ENCODE peak calls at places on chromosomes 16 and 17, in four cellular contexts. Y, P, E and C are unnamed samples. For H3K36me3 and H3K9me3, the result is how much of the 10 kb centered on the place peaks cover.

GRCh38 chr16:22291860-22292692 is 5.1 kb upstream of the POLR3E start:
- DNase-seq in Y (no peak), P (no peak), E (no peak), C (no peak)

GRCh38 chr17:34645636-34646035 is 66.3 kb downstream of the TMEM132E start:
- DNase-seq in Y (no peak), P (no peak), E (no peak), C (no peak)

GRCh38 chr16:3113765-3114479 is 1.5 kb downstream of the ZNF205 start:
- DNase-seq in Y (no peak), P (no peak), E (no peak), C (no peak)

GRCh38 chr16:21001262-21001661 is 100.7 kb downstream of the LYRM1 start:
- DNase-seq in Y (no peak), P (no peak), E (no peak), C (no peak)

GRCh38 chr17:15920758-15921239 is 24.1 kb upstream of the ADORA2B start:
- DNase-seq in Y (no peak), P (peak), E (no peak), C (peak)

GRCh38 chr17:80986046-80986445 is 5.6 kb upstream of the CHMP6 start:
- DNase-seq in Y (no peak), P (no peak), E (no peak), C (no peak)

GRCh38 chr16:5228369-5228768 is 130.8 kb upstream of the EEF2KMT start:
- DNase-seq in Y (no peak), P (no peak), E (no peak), C (no peak)

GRCh38 chr16:49620158-49620867 is 235.6 kb downstream of the ZNF423 start:
- DNase-seq in Y (no peak), P (peak), E (peak), C (peak)

GRCh38 chr16:65991149-65991701 is 375.3 kb upstream of the CDH5 start:
- DNase-seq in Y (no peak), P (peak), E (no peak), C (no peak)

GRCh38 chr17:77684803-77685580 is 273.5 kb upstream of the TNRC6C start:
- DNase-seq in Y (no peak), P (peak), E (no peak), C (no peak)

GRCh38 chr17:55705847-55706246 is 16.8 kb downstream of the TMEM100 start:
- DNase-seq in Y (no peak), P (no peak), E (no peak), C (peak)

GRCh38 chr17:57522436-57523005 is 222.6 kb downstream of the CCDC182 start:
- DNase-seq in Y (no peak), P (no peak), E (no peak), C (no peak)

GRCh38 chr16:65306313-65306712 is 184.4 kb upstream of the CDH11 start:
- DNase-seq in Y (no peak), P (no peak), E (no peak), C (no peak)

GRCh38 chr17:81153340-81153803 is 11.9 kb upstream of the PVALEF start:
- DNase-seq in Y (no peak), P (no peak), E (no peak), C (peak)

GRCh38 chr16:20865420-20866126 is 34.6 kb downstream of the DCUN1D3 start:
- DNase-seq in Y (no peak), P (no peak), E (no peak), C (no peak)

GRCh38 chr17:82795615-82796014 is 43.8 kb downstream of the TBCD start:
- DNase-seq in Y (no peak), P (no peak), E (peak), C (no peak)

GRCh38 chr16:89700649-89701424 is 668 bp downstream of the SPATA2L start:
- DNase-seq in Y (peak), P (peak), E (no peak), C (peak)

GRCh38 chr17:74037320-74037719 is 166.2 kb upstream of the RPL38 start:
- DNase-seq in Y (no peak), P (no peak), E (no peak), C (no peak)

GRCh38 chr17:47801906-47802305 is 19.7 kb downstream of the OSBPL7 start:
- DNase-seq in Y (no peak), P (no peak), E (no peak), C (no peak)

GRCh38 chr17:46732754-46733398 is 85.6 kb downstream of the WNT3 start:
- DNase-seq in Y (no peak), P (no peak), E (no peak), C (no peak)

GRCh38 chr17:1203111-1203966 is 23.6 kb upstream of the ABR start:
- DNase-seq in Y (peak), P (peak), E (peak), C (peak)

GRCh38 chr17:57407287-57408063 is 151.2 kb downstream of the MSI2 start:
- DNase-seq in Y (no peak), P (no peak), E (no peak), C (no peak)

GRCh38 chr16:52450241-52450640 is 96.7 kb downstream of the TOX3 start:
- DNase-seq in Y (no peak), P (no peak), E (no peak), C (no peak)

GRCh38 chr17:27264068-27264812 is 29.7 kb upstream of the WSB1 start:
- DNase-seq in Y (no peak), P (no peak), E (no peak), C (no peak)

GRCh38 chr17:57675427-57675826 is 69.7 kb downstream of the CCDC182 start:
- DNase-seq in Y (no peak), P (peak), E (peak), C (no peak)

GRCh38 chr17:49506282-49506681 is 11.2 kb downstream of the NGFR start:
- DNase-seq in Y (no peak), P (no peak), E (no peak), C (no peak)

GRCh38 chr16:3019594-3020246 is 448 bp upstream of the TNFRSF12A start:
- DNase-seq in Y (no peak), P (no peak), E (no peak), C (peak)

GRCh38 chr17:50620237-50620636 is 14.4 kb upstream of the ABCC3 start:
- DNase-seq in Y (no peak), P (no peak), E (no peak), C (no peak)

GRCh38 chr16:74463888-74464287 is 42.6 kb upstream of the CLEC18B start:
- DNase-seq in Y (no peak), P (no peak), E (no peak), C (no peak)

GRCh38 chr16:7397901-7398300 is 65.3 kb downstream of the RBFOX1 start:
- DNase-seq in Y (no peak), P (no peak), E (no peak), C (no peak)

GRCh38 chr16:88815901-88816589 is 4.3 kb upstream of the APRT start:
- DNase-seq in Y (peak), P (no peak), E (no peak), C (no peak)

GRCh38 chr16:87067890-87068289 is 249.3 kb downstream of the C16orf95 start:
- DNase-seq in Y (no peak), P (no peak), E (no peak), C (no peak)

GRCh38 chr16:80824623-80825364 is 20.4 kb upstream of the CDYL2 start:
- DNase-seq in Y (no peak), P (no peak), E (no peak), C (peak)

GRCh38 chr17:81074875-81075274 is 39.9 kb downstream of the BAIAP2 start:
- DNase-seq in Y (no peak), P (no peak), E (no peak), C (no peak)

GRCh38 chr16:3047387-3047720 is 993 bp downstream of the MMP25 start:
- DNase-seq in Y (no peak), P (no peak), E (no peak), C (no peak)

GRCh38 chr16:31402687-31403086 is 9.6 kb downstream of the ITGAD start:
- DNase-seq in Y (no peak), P (no peak), E (no peak), C (no peak)

GRCh38 chr16:25258856-25259179 is 1.2 kb upstream of the ZKSCAN2 start:
- DNase-seq in Y (no peak), P (no peak), E (no peak), C (no peak)

GRCh38 chr17:38333635-38334295 is 10.0 kb downstream of the GPR179 start:
- DNase-seq in Y (no peak), P (peak), E (no peak), C (no peak)

GRCh38 chr16:86578056-86578455 is 293 bp upstream of the FOXL1 start:
- DNase-seq in Y (no peak), P (no peak), E (no peak), C (peak)

GRCh38 chr16:67879462-67879861 is 5.2 kb upstream of the NRN1L start:
- DNase-seq in Y (no peak), P (no peak), E (no peak), C (no peak)

GRCh38 chr16:67881557-67882220 is 3.0 kb upstream of the NRN1L start:
- DNase-seq in Y (no peak), P (no peak), E (no peak), C (no peak)

GRCh38 chr16:67879936-67880335 is 4.7 kb upstream of the NRN1L start:
- DNase-seq in Y (no peak), P (no peak), E (no peak), C (no peak)

GRCh38 chr16:67878846-67879245 is 5.8 kb upstream of the NRN1L start:
- DNase-seq in Y (no peak), P (no peak), E (no peak), C (no peak)

GRCh38 chr16:67880584-67880983 is 4.1 kb upstream of the NRN1L start:
- DNase-seq in Y (no peak), P (no peak), E (no peak), C (no peak)
- H3K36me3 ChIP-seq in Y (half or more), P (under half), E (half or more), C (half or more)

DNA sequence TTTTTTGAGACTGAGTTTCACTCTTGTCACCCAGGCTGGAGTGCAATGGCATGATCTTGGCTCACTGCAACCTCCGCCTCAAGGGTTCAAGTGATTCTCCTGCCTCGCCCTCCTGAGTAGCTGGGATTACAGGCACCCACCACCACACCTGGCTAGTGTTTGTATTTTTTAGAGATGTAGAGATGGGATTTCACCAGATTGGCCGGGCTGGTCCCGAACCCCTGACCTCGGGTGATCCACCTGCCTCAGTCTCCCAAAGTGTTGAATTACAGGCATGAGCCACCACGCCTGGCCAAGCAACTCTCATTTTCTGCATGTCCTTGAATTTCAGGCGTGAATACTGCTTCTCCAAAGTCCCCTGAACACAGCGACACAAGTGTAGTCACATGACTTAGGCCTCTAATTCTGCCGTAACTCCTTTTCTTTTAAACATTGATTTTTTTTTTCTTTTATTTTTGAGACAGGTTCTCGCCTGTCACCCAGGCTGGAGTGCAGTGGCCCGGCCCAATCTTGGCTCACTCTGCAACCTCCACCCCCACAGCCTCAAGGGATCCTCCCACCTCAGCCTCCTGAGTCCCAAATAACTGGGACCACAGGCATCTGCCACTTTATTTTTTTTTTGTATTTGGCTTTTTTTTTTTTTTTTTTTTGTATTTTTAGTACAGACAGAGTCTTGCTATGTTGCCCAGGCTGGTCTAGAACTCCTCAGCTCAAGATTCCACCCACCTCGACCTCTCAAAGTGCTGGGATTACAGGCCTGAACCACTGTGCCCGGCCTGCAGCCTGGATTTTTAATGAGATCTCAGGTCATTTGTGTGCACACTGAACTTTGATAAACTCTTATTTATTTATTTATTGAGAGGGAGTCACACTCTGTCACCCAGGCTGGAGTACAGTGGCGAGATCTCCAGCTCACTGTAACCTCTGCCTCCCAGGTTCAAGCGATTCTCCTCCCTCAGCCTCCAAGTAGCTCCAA is 124.6 kb downstream of the KCNJ18 start:
- DNase-seq in Y (no peak), P (no peak), E (no peak), C (no peak)
- H3K9me3 ChIP-seq in Y (under half), P (under half), E (under half), C (under half)

DNA sequence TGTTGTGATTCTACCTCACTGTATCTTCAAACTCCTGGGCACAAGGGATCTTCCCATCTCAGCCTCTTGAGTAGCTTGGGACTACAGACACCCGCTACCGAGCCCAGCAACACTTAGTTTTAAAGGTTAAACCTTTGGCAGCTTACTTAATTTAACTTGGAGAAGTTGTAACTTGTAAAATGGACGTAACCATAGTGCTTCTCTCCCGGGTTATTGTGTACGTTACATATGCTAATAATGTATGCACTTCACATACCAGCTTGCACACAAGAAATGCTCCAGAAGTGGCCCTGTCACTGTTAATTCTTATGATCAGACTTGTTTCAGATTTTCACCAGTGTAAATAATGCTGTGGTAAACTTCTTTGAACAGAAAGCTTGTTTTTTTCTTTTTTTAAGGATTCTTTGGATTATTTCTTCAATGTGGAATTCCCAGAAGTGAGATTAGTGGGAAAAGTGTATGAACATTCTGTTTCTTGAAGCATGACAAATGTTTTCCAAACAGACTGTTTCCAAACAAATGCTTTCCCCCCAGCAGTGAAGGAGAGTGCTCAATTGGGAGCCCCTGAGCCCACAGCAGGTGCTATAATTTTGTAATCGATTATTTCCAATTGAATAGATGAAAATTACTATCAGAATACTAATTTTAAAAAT is 61.5 kb downstream of the EPN2 start:
- DNase-seq in Y (no peak), P (no peak), E (no peak), C (no peak)
- H3K27ac ChIP-seq in Y (no peak), P (no peak), E (no peak), C (no peak)

GRCh38 chr17:21291862-21292261 is 7.4 kb downstream of the MAP2K3 start:
- DNase-seq in Y (no peak), P (no peak), E (no peak), C (no peak)
- H3K36me3 ChIP-seq in Y (under half), P (under half), E (under half), C (under half)